ENCODE peak calls at places on chromosomes 11 and 22, in four cellular contexts. H is neuronal stem cell, R is H9, Q is mesendoderm. E is an unnamed sample.

GRCh38 chr22:45518580-45518991 is 15.9 kb downstream of the FBLN1 start:
- DNase-seq in H (no peak), Q (no peak), R (no peak), E (peak; percentile 47)

GRCh38 chr22:48886604-48887393 is 940.9 kb downstream of the BRD1 start:
- DNase-seq in H (no peak), Q (no peak), R (peak; percentile 15), E (no peak)

GRCh38 chr11:70488171-70488570 is 89.8 kb downstream of the CTTN start:
- DNase-seq in R (no peak), Q (no peak), H (no peak), E (no peak)

GRCh38 chr11:75275581-75275980 is 35.0 kb downstream of the TPBGL start:
- DNase-seq in H (no peak), R (peak; percentile 26), Q (peak; percentile 48), E (no peak)

GRCh38 chr11:34773826-34774225 is 142.4 kb downstream of the APIP start:
- DNase-seq in R (no peak), H (no peak), Q (no peak), E (peak; percentile 6)

GRCh38 chr11:2537896-2538855 is 93.4 kb downstream of the KCNQ1 start:
- DNase-seq in R (no peak), H (no peak), Q (no peak), E (peak; percentile 60)

GRCh38 chr11:94501522-94501921 is 7.7 kb downstream of the ANKRD49 start:
- DNase-seq in R (no peak), Q (peak; percentile 19), H (no peak), E (peak; percentile 8)

GRCh38 chr22:16559056-16559955 is 33.3 kb downstream of the CCT8L2 start:
- DNase-seq in R (no peak), H (no peak), Q (no peak), E (no peak)

GRCh38 chr22:30948930-30949342 is 19.6 kb downstream of the MORC2 start:
- DNase-seq in R (no peak), Q (peak; percentile 23), H (no peak), E (peak; percentile 59)

GRCh38 chr22:37462983-37463382 is 23.2 kb downstream of the MFNG start:
- DNase-seq in H (peak; percentile 57), R (peak; percentile 72), Q (peak; percentile 74), E (no peak)

GRCh38 chr11:102882389-102883024 is 7.7 kb upstream of the MMP12 start:
- DNase-seq in R (no peak), H (no peak), Q (no peak), E (peak; percentile 43)

GRCh38 chr11:115104851-115105453 is 399.3 kb downstream of the CADM1 start:
- DNase-seq in R (no peak), H (no peak), Q (no peak), E (no peak)

DNA sequence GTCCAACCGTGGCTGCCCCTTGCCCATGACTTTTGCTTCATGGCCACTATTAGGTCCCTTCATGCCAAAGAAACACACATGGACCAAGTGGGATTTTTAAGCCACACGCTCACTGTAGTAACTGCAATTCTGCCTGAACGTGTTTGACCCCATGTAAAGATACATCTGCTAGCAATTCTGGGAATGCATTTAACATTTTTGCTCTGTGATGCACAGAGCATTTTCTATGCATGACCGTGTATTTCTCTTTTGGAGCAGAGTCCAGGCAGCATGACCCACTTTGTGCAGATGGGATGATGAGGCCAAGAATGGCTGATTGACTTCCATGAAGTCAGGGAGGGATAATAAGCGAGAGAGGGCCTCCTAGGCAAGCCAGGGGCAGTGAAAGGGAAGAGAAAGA is 108.5 kb downstream of the TP53I11 start:
- DNase-seq in H (no peak), R (no peak), Q (no peak), E (peak; percentile 62)
- H3K23ac ChIP-seq in H (no peak overlapping the region), R (no peak overlapping the region), Q (no peak overlapping the region), E (no peak overlapping the region)

GRCh38 chr11:64235427-64236161 is 1.2 kb downstream of the VEGFB start:
- DNase-seq in Q (no peak), H (no peak), R (no peak), E (no peak)
- H4K8ac ChIP-seq in Q (no peak overlapping the region), H (no peak overlapping the region), R (no peak overlapping the region), E (no peak overlapping the region)

DNA sequence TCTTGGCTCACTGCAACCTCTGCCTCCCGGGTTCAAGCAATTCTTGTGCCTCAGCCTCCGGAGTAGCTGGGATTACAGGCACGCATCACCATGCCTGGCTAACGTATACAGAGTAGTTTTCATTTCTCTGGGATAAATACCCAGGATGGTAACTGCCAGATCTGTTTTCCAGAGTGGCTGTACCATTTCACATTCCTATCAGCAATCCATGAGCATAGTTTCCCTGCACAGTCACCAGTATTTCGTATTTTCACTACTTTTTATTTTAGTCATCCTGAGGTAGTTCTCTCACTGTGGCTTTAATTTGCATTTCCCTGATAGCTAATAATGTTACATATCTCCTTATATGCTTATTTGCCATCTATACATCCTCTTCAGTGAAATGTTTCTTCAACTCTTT is 11.0 kb upstream of the SCARF2 start:
- DNase-seq in R (no peak), H (no peak), Q (no peak), E (peak; percentile 74)
- H3K23ac ChIP-seq in R (no peak overlapping the region), H (no peak overlapping the region), Q (no peak overlapping the region), E (no peak overlapping the region)

GRCh38 chr22:36457688-36458450 is 23.6 kb downstream of the TXN2 start:
- DNase-seq in Q (no peak), H (no peak), R (peak; percentile 58), E (no peak)
- H4K8ac ChIP-seq in Q (no peak overlapping the region), H (no peak overlapping the region), R (no peak overlapping the region), E (peak overlapping the region; percentile 75)

GRCh38 chr11:96341237-96342130 is 1.5 kb downstream of the MAML2 start:
- DNase-seq in Q (no peak), H (peak; percentile 26), R (peak; percentile 61), E (no peak)
- H3K23ac ChIP-seq in Q (no peak overlapping the region), H (peak overlapping the region; percentile 68), R (no peak overlapping the region), E (peak overlapping the region; percentile 76)

GRCh38 chr11:1397862-1398505 is 8.2 kb downstream of the BRSK2 start:
- DNase-seq in Q (no peak), H (no peak), R (no peak), E (no peak)

GRCh38 chr11:1397146-1397861 is 7.6 kb downstream of the BRSK2 start:
- DNase-seq in R (no peak), H (no peak), Q (no peak), E (no peak)

GRCh38 chr11:1399386-1400167 is 9.8 kb downstream of the BRSK2 start:
- DNase-seq in R (no peak), H (no peak), Q (no peak), E (no peak)

GRCh38 chr11:1400168-1401000 is 10.7 kb downstream of the BRSK2 start:
- DNase-seq in R (no peak), Q (no peak), H (no peak), E (no peak)

GRCh38 chr11:1398506-1399235 is 8.9 kb downstream of the BRSK2 start:
- DNase-seq in H (no peak), Q (no peak), R (no peak), E (no peak)
- H4K8ac ChIP-seq in H (peak overlapping the region; percentile 3), Q (no peak overlapping the region), R (no peak overlapping the region), E (no peak overlapping the region)

GRCh38 chr22:31950226-31950625 is 5.9 kb downstream of the YWHAH start:
- DNase-seq in Q (no peak), R (no peak), H (no peak), E (no peak)

GRCh38 chr22:31951201-31952093 is 7.1 kb downstream of the YWHAH start:
- DNase-seq in Q (no peak), H (no peak), R (no peak), E (no peak)

GRCh38 chr22:31952459-31952858 is 8.1 kb downstream of the YWHAH start:
- DNase-seq in Q (no peak), H (no peak), R (no peak), E (no peak)

GRCh38 chr22:31953251-31953650 is 8.9 kb downstream of the YWHAH start:
- DNase-seq in Q (no peak), H (no peak), R (no peak), E (no peak)

GRCh38 chr22:31952094-31952401 is 7.7 kb downstream of the YWHAH start:
- DNase-seq in H (no peak), Q (no peak), R (no peak), E (no peak)
- H3K23ac ChIP-seq in H (no peak overlapping the region), Q (no peak overlapping the region), R (no peak overlapping the region), E (peak overlapping the region; percentile 58)

GRCh38 chr11:103958475-103959215 is 77.8 kb upstream of the DDI1 start:
- DNase-seq in R (no peak), H (no peak), Q (peak; percentile 24), E (no peak)

GRCh38 chr11:103959279-103959930 is 77.0 kb upstream of the DDI1 start:
- DNase-seq in R (no peak), H (no peak), Q (peak; percentile 45), E (no peak)

GRCh38 chr11:103964390-103964789 is 72.0 kb upstream of the DDI1 start:
- DNase-seq in R (no peak), Q (no peak), H (no peak), E (no peak)

DNA sequence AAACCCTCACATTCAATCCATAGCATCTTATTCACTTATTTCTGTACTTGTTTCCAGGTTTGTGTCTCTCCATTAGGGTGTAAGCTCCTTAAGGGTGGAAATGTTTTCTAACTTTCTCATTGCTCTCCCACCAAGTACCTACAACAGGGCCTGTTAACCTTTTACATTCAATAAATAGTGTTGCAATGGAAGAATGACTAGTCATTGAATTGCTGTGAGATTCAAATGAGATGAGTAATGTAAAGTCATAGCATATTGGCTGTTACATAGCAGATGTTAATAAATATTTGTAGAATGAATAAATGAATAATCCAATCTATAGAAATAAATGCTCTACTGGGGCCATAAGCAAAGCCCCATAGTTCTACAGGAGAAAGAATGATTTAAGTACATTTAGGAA is 75.4 kb upstream of the DDI1 start:
- DNase-seq in Q (no peak), R (no peak), H (no peak), E (no peak)
- H4K8ac ChIP-seq in Q (no peak overlapping the region), R (no peak overlapping the region), H (no peak overlapping the region), E (no peak overlapping the region)

DNA sequence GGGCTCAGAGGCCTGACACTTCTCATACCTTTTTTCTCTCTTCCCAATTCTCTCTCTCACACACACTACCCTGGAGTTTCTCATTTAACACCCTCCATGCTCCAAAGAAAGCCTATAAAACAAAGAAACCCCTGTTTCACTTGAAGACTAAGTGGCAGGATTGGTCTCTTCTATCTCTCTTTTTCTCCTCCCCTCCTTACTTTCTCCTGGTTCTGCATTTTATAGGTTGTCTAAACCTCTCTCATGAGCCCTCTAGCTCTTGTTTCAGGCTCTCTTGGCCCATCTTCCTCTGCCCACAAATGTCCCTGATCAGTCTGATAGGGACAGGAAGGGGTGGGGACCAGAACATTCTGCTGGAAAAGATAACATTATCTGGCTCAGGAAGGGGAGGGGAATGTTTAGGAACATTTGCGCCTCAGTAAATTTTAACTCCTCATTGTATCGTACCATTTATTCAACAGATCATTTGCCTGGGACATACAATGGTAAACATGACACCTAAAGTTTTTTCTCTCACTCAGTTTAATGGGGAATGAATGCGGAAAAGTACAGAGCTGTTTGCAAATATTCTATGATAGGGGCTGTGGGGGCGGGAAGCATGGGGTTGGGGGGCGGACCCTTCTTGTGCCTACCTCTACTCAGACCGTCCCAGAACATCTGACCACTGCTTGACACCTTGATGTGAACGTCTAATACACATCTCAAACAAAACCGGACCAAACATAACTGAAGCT is 10.8 kb downstream of the CRYBA4 start:
- DNase-seq in H (no peak), Q (peak; percentile 94), R (no peak), E (no peak)
- H3K23ac ChIP-seq in H (no peak overlapping the region), Q (no peak overlapping the region), R (no peak overlapping the region), E (no peak overlapping the region)

E was measured in trophoblast cell.